ENCODE peak calls at places on chromosomes 6 and 20, in seven cellular contexts. I, J, K, U, G, B and V are unnamed samples.

GRCh38 chr6:30615958-30616810 is 859 bp downstream of the PPP1R10 start:
- DNase-seq in B (no peak), J (no peak), I (no peak), K (no peak), U (no peak), G (peak), V (no peak)

GRCh38 chr6:15547379-15547778 is 115.4 kb downstream of the DTNBP1 start:
- DNase-seq in K (no peak), I (no peak), U (no peak), J (no peak), G (no peak), B (no peak), V (no peak)

GRCh38 chr20:43914697-43915208 is at the start of gene TOX2:
- DNase-seq in U (no peak), G (no peak), I (no peak), K (peak), J (no peak), B (no peak), V (no peak)

GRCh38 chr20:22740829-22741228 is 156.5 kb upstream of the FOXA2 start:
- DNase-seq in U (no peak), B (no peak), J (no peak), I (no peak), K (no peak), G (no peak), V (no peak)

GRCh38 chr6:139457482-139457881 is 83.0 kb upstream of the CITED2 start:
- DNase-seq in I (no peak), U (no peak), G (peak), B (no peak), K (no peak), J (no peak), V (no peak)

GRCh38 chr6:116424001-116424400 is 37.2 kb upstream of the CALHM6 start:
- DNase-seq in U (no peak), I (no peak), K (no peak), J (peak), G (peak), B (peak), V (no peak)

GRCh38 chr6:168515376-168515775 is 74.4 kb downstream of the SMOC2 start:
- DNase-seq in I (no peak), G (no peak), K (no peak), B (no peak), J (no peak), U (no peak), V (no peak)

GRCh38 chr6:82842721-82843120 is 222.9 kb downstream of the UBE3D start:
- DNase-seq in B (peak), U (no peak), J (peak), K (no peak), G (peak), I (no peak), V (no peak)

GRCh38 chr6:161134550-161135298 is 139.1 kb downstream of the AGPAT4 start:
- DNase-seq in K (no peak), B (no peak), I (no peak), U (no peak), G (no peak), J (no peak), V (no peak)

GRCh38 chr6:65006788-65007187 is 700.2 kb downstream of the EYS start:
- DNase-seq in K (no peak), J (no peak), I (no peak), U (no peak), G (no peak), B (no peak), V (no peak)

GRCh38 chr20:52168116-52168515 is 23.5 kb downstream of the ZFP64 start:
- DNase-seq in J (no peak), K (no peak), G (no peak), I (no peak), U (no peak), B (no peak), V (no peak)

GRCh38 chr6:25590986-25591385 is 61.0 kb upstream of the SCGN start:
- DNase-seq in I (no peak), K (no peak), J (no peak), B (no peak), U (no peak), G (no peak), V (no peak)

GRCh38 chr6:157787080-157787479 is 36.0 kb upstream of the SNX9 start:
- DNase-seq in B (no peak), G (no peak), I (no peak), U (no peak), J (no peak), K (no peak), V (no peak)